ENCODE peak calls at places on chromosomes 7 and 10, in nine cellular contexts. One of them, this sample, is unnamed.

GRCh38 chr7:23373151-23374004 is 74.2 kb downstream of the MALSU1 start:
- DNase-seq in lung: no peak
- DNase-seq in fibroblast of mammary gland: peak; percentile 66
- DNase-seq in skeletal muscle cell: no peak
- DNase-seq in heart left ventricle: no peak
- DNase-seq in fibroblast of lung: peak; percentile 76
- DNase-seq in cardiac fibroblast: peak; percentile 64
- DNase-seq in mammary epithelial cell: peak; percentile 52
- DNase-seq in transverse colon: no peak
- DNase-seq in this sample: no peak

GRCh38 chr10:129491123-129491734 is 24.2 kb downstream of the MGMT start:
- DNase-seq in heart left ventricle: no peak
- DNase-seq in skeletal muscle cell: no peak
- DNase-seq in mammary epithelial cell: peak; percentile 7
- DNase-seq in lung: no peak
- DNase-seq in cardiac fibroblast: peak; percentile 26
- DNase-seq in fibroblast of lung: peak; percentile 5
- DNase-seq in transverse colon: no peak
- DNase-seq in fibroblast of mammary gland: peak; percentile 25
- DNase-seq in this sample: no peak

GRCh38 chr10:120517196-120517595 is 60.2 kb downstream of the PLPP4 start:
- DNase-seq in heart left ventricle: no peak
- DNase-seq in mammary epithelial cell: no peak
- DNase-seq in cardiac fibroblast: no peak
- DNase-seq in skeletal muscle cell: no peak
- DNase-seq in fibroblast of lung: no peak
- DNase-seq in fibroblast of mammary gland: no peak
- DNase-seq in transverse colon: no peak
- DNase-seq in lung: no peak
- DNase-seq in this sample: no peak

GRCh38 chr7:109757713-109758112 is 1188.0 kb downstream of the DNAJB9 start:
- DNase-seq in transverse colon: no peak
- DNase-seq in fibroblast of mammary gland: no peak
- DNase-seq in heart left ventricle: no peak
- DNase-seq in skeletal muscle cell: no peak
- DNase-seq in lung: no peak
- DNase-seq in fibroblast of lung: no peak
- DNase-seq in mammary epithelial cell: no peak
- DNase-seq in cardiac fibroblast: no peak
- DNase-seq in this sample: no peak

GRCh38 chr7:70466725-70467364 is 665.1 kb upstream of the GALNT17 start:
- DNase-seq in lung: no peak
- DNase-seq in fibroblast of lung: no peak
- DNase-seq in mammary epithelial cell: no peak
- DNase-seq in transverse colon: no peak
- DNase-seq in fibroblast of mammary gland: no peak
- DNase-seq in skeletal muscle cell: no peak
- DNase-seq in heart left ventricle: no peak
- DNase-seq in cardiac fibroblast: no peak
- DNase-seq in this sample: no peak

GRCh38 chr7:94449151-94449725 is 54.5 kb downstream of the COL1A2 start:
- DNase-seq in mammary epithelial cell: peak; percentile 24
- DNase-seq in fibroblast of mammary gland: peak; percentile 64
- DNase-seq in transverse colon: no peak
- DNase-seq in heart left ventricle: no peak
- DNase-seq in lung: no peak
- DNase-seq in skeletal muscle cell: peak; percentile 24
- DNase-seq in cardiac fibroblast: peak; percentile 76
- DNase-seq in fibroblast of lung: peak; percentile 33
- DNase-seq in this sample: no peak

GRCh38 chr7:17516768-17517167 is 218.3 kb downstream of the AHR start:
- DNase-seq in fibroblast of lung: peak; percentile 58
- DNase-seq in lung: no peak
- DNase-seq in cardiac fibroblast: peak; percentile 33
- DNase-seq in mammary epithelial cell: no peak
- DNase-seq in fibroblast of mammary gland: peak; percentile 94
- DNase-seq in heart left ventricle: no peak
- DNase-seq in transverse colon: no peak
- DNase-seq in skeletal muscle cell: no peak
- DNase-seq in this sample: no peak

GRCh38 chr10:119291223-119291900 is 84.0 kb downstream of the GRK5 start:
- DNase-seq in lung: no peak
- DNase-seq in fibroblast of mammary gland: no peak
- DNase-seq in transverse colon: no peak
- DNase-seq in mammary epithelial cell: no peak
- DNase-seq in heart left ventricle: peak; percentile 25
- DNase-seq in cardiac fibroblast: no peak
- DNase-seq in fibroblast of lung: no peak
- DNase-seq in skeletal muscle cell: no peak
- DNase-seq in this sample: no peak

GRCh38 chr10:95388072-95388471 is 97.3 kb upstream of the PDLIM1 start:
- DNase-seq in fibroblast of lung: no peak
- DNase-seq in lung: no peak
- DNase-seq in transverse colon: no peak
- DNase-seq in cardiac fibroblast: no peak
- DNase-seq in heart left ventricle: no peak
- DNase-seq in mammary epithelial cell: no peak
- DNase-seq in fibroblast of mammary gland: no peak
- DNase-seq in skeletal muscle cell: no peak
- DNase-seq in this sample: no peak

DNA sequence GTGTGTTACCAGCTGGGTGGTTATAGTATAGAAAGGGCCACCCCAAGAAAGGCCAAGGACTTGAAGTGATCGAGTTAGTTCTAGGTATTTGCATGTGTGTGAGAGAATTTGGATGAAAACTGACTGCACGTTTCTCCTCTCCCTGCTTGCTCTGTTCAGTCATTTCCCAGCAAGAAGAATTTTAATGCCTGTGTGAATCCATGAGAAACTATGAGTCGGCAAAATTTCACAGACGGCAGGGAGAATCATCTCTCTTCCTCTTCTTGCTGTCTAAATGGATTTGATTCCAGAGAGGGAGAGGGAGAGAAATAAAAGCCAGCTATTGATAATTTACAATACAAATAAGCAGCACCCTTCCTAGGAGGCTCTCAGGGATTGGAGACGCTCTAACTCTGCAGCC is 183.4 kb downstream of the TCF7L2 start:
- DNase-seq in lung: no peak
- DNase-seq in cardiac fibroblast: peak; percentile 48
- DNase-seq in mammary epithelial cell: no peak
- DNase-seq in skeletal muscle cell: no peak
- DNase-seq in fibroblast of mammary gland: peak; percentile 63
- DNase-seq in transverse colon: no peak
- DNase-seq in heart left ventricle: no peak
- DNase-seq in fibroblast of lung: peak; percentile 73
- DNase-seq in this sample: no peak
- H3K4me3 ChIP-seq in lung: no peak overlapping the region
- H3K4me3 ChIP-seq in cardiac fibroblast: no peak overlapping the region
- H3K4me3 ChIP-seq in mammary epithelial cell: no peak overlapping the region
- H3K4me3 ChIP-seq in skeletal muscle cell: no peak overlapping the region
- H3K4me3 ChIP-seq in fibroblast of mammary gland: no peak overlapping the region
- H3K4me3 ChIP-seq in transverse colon: no peak overlapping the region
- H3K4me3 ChIP-seq in heart left ventricle: no peak overlapping the region
- H3K4me3 ChIP-seq in fibroblast of lung: no peak overlapping the region
- H3K4me3 ChIP-seq in this sample: no peak overlapping the region

DNA sequence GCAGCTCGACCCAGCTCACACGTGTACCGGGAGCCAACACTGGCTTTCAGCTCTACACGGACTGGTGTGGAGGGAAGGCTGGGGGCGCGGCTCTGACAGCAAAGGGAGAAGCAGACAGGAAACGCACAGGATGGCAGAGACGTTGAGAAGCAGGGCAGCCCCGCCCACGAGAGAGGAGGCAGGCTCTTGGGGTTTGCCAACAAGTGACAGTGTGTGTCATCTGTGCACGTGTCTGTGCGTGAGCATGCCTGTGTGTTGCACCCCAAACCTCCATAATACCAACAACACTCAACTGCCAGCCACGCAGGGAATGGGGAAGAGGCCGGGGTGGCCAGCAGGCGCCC is 64.4 kb upstream of the PDGFA start:
- DNase-seq in fibroblast of mammary gland: no peak
- DNase-seq in lung: no peak
- DNase-seq in fibroblast of lung: no peak
- DNase-seq in mammary epithelial cell: no peak
- DNase-seq in transverse colon: peak; percentile 44
- DNase-seq in cardiac fibroblast: no peak
- DNase-seq in skeletal muscle cell: no peak
- DNase-seq in heart left ventricle: no peak
- DNase-seq in this sample: no peak
- H3K4me3 ChIP-seq in fibroblast of mammary gland: no peak overlapping the region
- H3K4me3 ChIP-seq in lung: no peak overlapping the region
- H3K4me3 ChIP-seq in fibroblast of lung: no peak overlapping the region
- H3K4me3 ChIP-seq in mammary epithelial cell: no peak overlapping the region
- H3K4me3 ChIP-seq in transverse colon: no peak overlapping the region
- H3K4me3 ChIP-seq in cardiac fibroblast: no peak overlapping the region
- H3K4me3 ChIP-seq in skeletal muscle cell: no peak overlapping the region
- H3K4me3 ChIP-seq in heart left ventricle: no peak overlapping the region
- H3K4me3 ChIP-seq in this sample: no peak overlapping the region

DNA sequence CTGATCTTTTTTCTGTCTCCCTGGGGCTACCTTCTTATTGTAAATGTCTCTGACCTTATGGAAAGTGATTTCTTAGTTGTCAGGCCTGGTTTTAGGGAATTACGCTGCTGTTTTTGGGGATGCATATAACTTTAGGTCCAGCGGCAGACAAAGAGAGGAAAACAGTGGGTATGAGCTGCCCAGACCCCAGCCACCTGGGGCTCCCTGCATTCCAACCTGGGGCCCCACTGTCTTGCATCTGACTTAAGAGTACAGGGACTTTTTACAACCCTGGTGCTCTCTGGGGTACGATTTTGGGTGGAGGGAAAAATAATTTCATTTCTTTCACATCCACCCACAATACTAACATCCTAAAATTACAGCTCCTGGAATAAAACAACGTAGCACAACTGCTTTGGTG is 119.4 kb downstream of the PRPF18 start:
- DNase-seq in transverse colon: no peak
- DNase-seq in lung: no peak
- DNase-seq in cardiac fibroblast: no peak
- DNase-seq in heart left ventricle: no peak
- DNase-seq in fibroblast of lung: no peak
- DNase-seq in mammary epithelial cell: no peak
- DNase-seq in fibroblast of mammary gland: no peak
- DNase-seq in skeletal muscle cell: no peak
- DNase-seq in this sample: no peak
- H3K4me3 ChIP-seq in transverse colon: peak overlapping the region; percentile 64
- H3K4me3 ChIP-seq in lung: peak overlapping the region; percentile 12
- H3K4me3 ChIP-seq in cardiac fibroblast: peak overlapping the region; percentile 75
- H3K4me3 ChIP-seq in heart left ventricle: peak overlapping the region; percentile 78
- H3K4me3 ChIP-seq in fibroblast of lung: peak overlapping the region; percentile 98
- H3K4me3 ChIP-seq in mammary epithelial cell: peak overlapping the region; percentile 83
- H3K4me3 ChIP-seq in fibroblast of mammary gland: peak overlapping the region; percentile 96
- H3K4me3 ChIP-seq in skeletal muscle cell: peak overlapping the region; percentile 75
- H3K4me3 ChIP-seq in this sample: peak overlapping the region; percentile 53

GRCh38 chr10:22932626-22933370 is 4.9 kb downstream of the ARMC3 start:
- DNase-seq in lung: no peak
- DNase-seq in fibroblast of lung: no peak
- DNase-seq in transverse colon: no peak
- DNase-seq in cardiac fibroblast: peak; percentile 56
- DNase-seq in skeletal muscle cell: peak; percentile 45
- DNase-seq in heart left ventricle: peak; percentile 23
- DNase-seq in fibroblast of mammary gland: peak; percentile 52
- DNase-seq in mammary epithelial cell: no peak
- DNase-seq in this sample: no peak

GRCh38 chr10:22927163-22927562 is 690 bp upstream of the ARMC3 start:
- DNase-seq in skeletal muscle cell: no peak
- DNase-seq in fibroblast of lung: no peak
- DNase-seq in cardiac fibroblast: no peak
- DNase-seq in lung: no peak
- DNase-seq in heart left ventricle: no peak
- DNase-seq in mammary epithelial cell: no peak
- DNase-seq in fibroblast of mammary gland: no peak
- DNase-seq in transverse colon: no peak
- DNase-seq in this sample: no peak

GRCh38 chr10:22925088-22925487 is 2.8 kb upstream of the ARMC3 start:
- DNase-seq in mammary epithelial cell: no peak
- DNase-seq in cardiac fibroblast: no peak
- DNase-seq in fibroblast of lung: no peak
- DNase-seq in transverse colon: no peak
- DNase-seq in heart left ventricle: no peak
- DNase-seq in fibroblast of mammary gland: no peak
- DNase-seq in lung: no peak
- DNase-seq in skeletal muscle cell: no peak
- DNase-seq in this sample: no peak

GRCh38 chr10:22931948-22932347 is 4.1 kb downstream of the ARMC3 start:
- DNase-seq in transverse colon: no peak
- DNase-seq in skeletal muscle cell: peak; percentile 43
- DNase-seq in cardiac fibroblast: peak; percentile 86
- DNase-seq in fibroblast of mammary gland: peak; percentile 84
- DNase-seq in heart left ventricle: no peak
- DNase-seq in mammary epithelial cell: peak; percentile 72
- DNase-seq in lung: no peak
- DNase-seq in fibroblast of lung: peak; percentile 68
- DNase-seq in this sample: no peak

GRCh38 chr10:22927661-22928403 is at the start of gene ARMC3:
- DNase-seq in heart left ventricle: peak; percentile 71
- DNase-seq in mammary epithelial cell: peak; percentile 45
- DNase-seq in skeletal muscle cell: no peak
- DNase-seq in transverse colon: peak; percentile 38
- DNase-seq in cardiac fibroblast: peak; percentile 54
- DNase-seq in fibroblast of mammary gland: peak; percentile 8
- DNase-seq in lung: peak; percentile 65
- DNase-seq in fibroblast of lung: peak; percentile 52
- DNase-seq in this sample: peak; percentile 65
- H3K4me3 ChIP-seq in heart left ventricle: peak within 1 kb of the TSS; percentile 63
- H3K4me3 ChIP-seq in mammary epithelial cell: peak within 1 kb of the TSS; percentile 43
- H3K4me3 ChIP-seq in skeletal muscle cell: peak within 1 kb of the TSS; percentile 50
- H3K4me3 ChIP-seq in transverse colon: peak within 1 kb of the TSS; percentile 49
- H3K4me3 ChIP-seq in cardiac fibroblast: peak within 1 kb of the TSS; percentile 50
- H3K4me3 ChIP-seq in fibroblast of mammary gland: peak within 1 kb of the TSS; percentile 38
- H3K4me3 ChIP-seq in lung: no peak within 1 kb of the TSS
- H3K4me3 ChIP-seq in fibroblast of lung: peak within 1 kb of the TSS; percentile 64
- H3K4me3 ChIP-seq in this sample: peak within 1 kb of the TSS; percentile 30

GRCh38 chr7:91942312-91942711 is 1.6 kb downstream of the AKAP9 start:
- DNase-seq in lung: no peak
- DNase-seq in cardiac fibroblast: no peak
- DNase-seq in fibroblast of lung: no peak
- DNase-seq in mammary epithelial cell: peak; percentile 1
- DNase-seq in heart left ventricle: no peak
- DNase-seq in fibroblast of mammary gland: no peak
- DNase-seq in skeletal muscle cell: no peak
- DNase-seq in transverse colon: no peak
- DNase-seq in this sample: no peak
- H3K4me3 ChIP-seq in lung: no peak overlapping the region
- H3K4me3 ChIP-seq in cardiac fibroblast: peak overlapping the region; percentile 91
- H3K4me3 ChIP-seq in fibroblast of lung: peak overlapping the region; percentile 98
- H3K4me3 ChIP-seq in mammary epithelial cell: peak overlapping the region; percentile 22
- H3K4me3 ChIP-seq in heart left ventricle: peak overlapping the region; percentile 90
- H3K4me3 ChIP-seq in fibroblast of mammary gland: peak overlapping the region; percentile 95
- H3K4me3 ChIP-seq in skeletal muscle cell: peak overlapping the region; percentile 76
- H3K4me3 ChIP-seq in transverse colon: peak overlapping the region; percentile 80
- H3K4me3 ChIP-seq in this sample: peak overlapping the region; percentile 93